ENCODE peak calls at places on chromosomes 13 and 19, in four cellular contexts. Z is H4; L is NAMALWA; F is effector memory CD8-positive, alpha-beta T cell. W is an unnamed sample.

GRCh38 chr19:7673995-7674667 is 2.8 kb upstream of the MCEMP1 start:
- DNase-seq in Z (peak), L (peak), F (no peak), W (peak)

GRCh38 chr13:40175639-40176038 is 490.8 kb downstream of the FOXO1 start:
- DNase-seq in Z (no peak), L (no peak), F (no peak), W (no peak)

GRCh38 chr19:8194528-8195275 is 14.5 kb upstream of the CERS4 start:
- DNase-seq in Z (no peak), L (peak), F (peak), W (peak)

GRCh38 chr13:98405690-98406344 is 171.1 kb downstream of the STK24 start:
- DNase-seq in Z (no peak), L (no peak), F (no peak), W (no peak)

GRCh38 chr19:4844348-4845179 is 13.1 kb upstream of the TICAM1 start:
- DNase-seq in Z (no peak), L (no peak), F (no peak), W (no peak)

GRCh38 chr13:73607489-73608156 is 526.6 kb downstream of the KLF12 start:
- DNase-seq in Z (no peak), L (no peak), F (no peak), W (no peak)

GRCh38 chr13:40259899-40260298 is 406.5 kb downstream of the FOXO1 start:
- DNase-seq in Z (no peak), L (no peak), F (no peak), W (no peak)

GRCh38 chr19:21256722-21257121 is 72.5 kb downstream of the ZNF708 start:
- DNase-seq in Z (no peak), L (peak), F (no peak), W (peak)

GRCh38 chr13:22107549-22107948 is 436.7 kb downstream of the FGF9 start:
- DNase-seq in Z (peak), L (no peak), F (no peak), W (no peak)

GRCh38 chr13:114015608-114016295 is 41.9 kb upstream of the C13orf46 start:
- DNase-seq in Z (no peak), L (no peak), F (no peak), W (no peak)

GRCh38 chr13:24834902-24835510 is 71.0 kb downstream of the RNF17 start:
- DNase-seq in Z (no peak), L (peak), F (no peak), W (no peak)

GRCh38 chr19:7602240-7602934 is 6.7 kb downstream of the CAMSAP3 start:
- DNase-seq in Z (no peak), L (no peak), F (no peak), W (no peak)

GRCh38 chr19:44848036-44848804 is 2.1 kb downstream of the NECTIN2 start:
- DNase-seq in Z (no peak), L (peak), F (no peak), W (no peak)

GRCh38 chr19:19361075-19361594 is 40.5 kb downstream of the MAU2 start:
- DNase-seq in Z (peak), L (peak), F (peak), W (peak)

GRCh38 chr19:2332341-2333026 is 4.0 kb downstream of the SPPL2B start:
- DNase-seq in Z (no peak), L (peak), F (peak), W (no peak)

GRCh38 chr19:33388231-33388816 is 14.8 kb downstream of the CEBPG start:
- DNase-seq in Z (no peak), L (no peak), F (no peak), W (no peak)

GRCh38 chr13:38684714-38685113 is 2.2 kb upstream of the FREM2 start:
- DNase-seq in Z (no peak), L (no peak), F (no peak), W (no peak)

GRCh38 chr19:11263726-11264125 is 1.4 kb upstream of the DOCK6 start:
- DNase-seq in Z (no peak), L (no peak), F (no peak), W (no peak)

W was measured in Ammon's horn.